ENCODE peak calls at places on chromosomes 3 and 15, in eight cellular contexts. G is activated T-cell treated with anti-CD3 and anti-CD28 coated beads, Interleukin-2, amount 50 U/mL, for 4 hours; E is Right ventricle myocardium superior; M is activated CD8-positive, alpha-beta T cell treated with anti-CD3 and anti-CD28 coated beads for 36 hours; V is activated CD8-positive, alpha-beta memory T cell treated with anti-CD3 and anti-CD28 coated beads, Interleukin-2, amount 10 ng/mL, durations not matched to agents 7 days and 5 days; T is left colon; X is T-helper 17 cell; I is activated naive CD4-positive, alpha-beta T cell treated with anti-CD3 and anti-CD28 coated beads, Interleukin-2, amount 50 U/mL, for 72 hours. B is an unnamed sample.
A peak's percentile ranks its signal among the peaks of the same experiment; 100 is the strongest.

GRCh38 chr3:15317164-15317477 is 15.3 kb downstream of the SH3BP5 start:
- ATAC-seq in I (no peak), G (no peak), M (no peak), E (peak; percentile 54), X (no peak), T (no peak), V (no peak), B (no peak)

GRCh38 chr3:51961607-51962569 is 5.4 kb downstream of the PCBP4 start:
- ATAC-seq in X (no peak), V (no peak), I (no peak), G (no peak), T (peak; percentile 49), M (no peak), E (peak; percentile 78), B (no peak)

GRCh38 chr3:121627622-121628021 is 33.1 kb downstream of the HCLS1 start:
- ATAC-seq in G (no peak), X (no peak), E (peak; percentile 34), I (no peak), M (no peak), V (no peak), T (no peak), B (no peak)

GRCh38 chr3:46960801-46961200 is 15.7 kb downstream of the CCDC12 start:
- ATAC-seq in E (peak; percentile 4), M (no peak), T (no peak), G (no peak), X (no peak), V (no peak), I (no peak), B (peak; percentile 26)

GRCh38 chr15:67149068-67149841 is 83.9 kb downstream of the SMAD3 start:
- ATAC-seq in V (no peak), I (no peak), M (no peak), X (no peak), T (no peak), G (no peak), E (no peak), B (no peak)

GRCh38 chr3:18445421-18446066 is 20.4 kb upstream of the SATB1 start:
- ATAC-seq in I (peak; percentile 69), X (peak; percentile 80), V (peak; percentile 64), E (peak; percentile 16), G (peak; percentile 64), M (peak; percentile 64), T (peak; percentile 28), B (peak; percentile 61)

GRCh38 chr3:133428552-133428951 is 28.7 kb downstream of the BFSP2 start:
- ATAC-seq in G (no peak), M (no peak), E (no peak), V (no peak), I (no peak), X (no peak), T (no peak), B (no peak)

GRCh38 chr3:61686228-61686648 is 124.9 kb downstream of the PTPRG start:
- ATAC-seq in I (no peak), V (no peak), T (peak; percentile 10), X (no peak), M (no peak), G (no peak), E (peak; percentile 4), B (no peak)

GRCh38 chr3:43445820-43446219 is 159.5 kb downstream of the SNRK start:
- ATAC-seq in V (no peak), T (no peak), G (no peak), M (no peak), E (no peak), X (no peak), I (no peak), B (no peak)

GRCh38 chr3:120839120-120839519 is 68.9 kb upstream of the STXBP5L start:
- ATAC-seq in V (no peak), G (no peak), X (no peak), E (no peak), T (no peak), I (no peak), M (no peak), B (no peak)

GRCh38 chr15:62298811-62299210 is 133.7 kb upstream of the C2CD4B start:
- ATAC-seq in M (no peak), V (no peak), T (no peak), X (no peak), I (no peak), G (no peak), E (no peak), B (no peak)

GRCh38 chr3:152256829-152257228 is 11.9 kb upstream of the MBNL1 start:
- ATAC-seq in T (no peak), X (peak; percentile 8), I (peak; percentile 50), E (no peak), V (peak; percentile 25), G (peak; percentile 50), M (peak; percentile 15), B (no peak)

GRCh38 chr3:195583831-195584542 is at the start of gene APOD:
- ATAC-seq in X (no peak), M (no peak), T (peak; percentile 87), E (peak; percentile 82), I (no peak), G (no peak), V (no peak), B (no peak)

GRCh38 chr15:40796041-40796440 is 10.8 kb upstream of the ZFYVE19 start:
- ATAC-seq in T (no peak), E (no peak), X (no peak), I (no peak), G (no peak), V (no peak), M (no peak), B (no peak)

GRCh38 chr3:32303977-32304376 is 65.5 kb downstream of the CMTM8 start:
- ATAC-seq in I (no peak), E (no peak), G (no peak), T (no peak), V (no peak), X (no peak), M (no peak), B (no peak)

GRCh38 chr15:60512937-60513336 is 34.0 kb upstream of the ICE2 start:
- ATAC-seq in V (no peak), I (no peak), G (no peak), X (no peak), M (no peak), E (no peak), T (no peak), B (no peak)

GRCh38 chr3:129263161-129263910 is 13.9 kb downstream of the COPG1 start:
- ATAC-seq in I (no peak), G (no peak), V (no peak), M (no peak), X (no peak), T (no peak), E (no peak), B (no peak)

GRCh38 chr15:63655683-63656372 is 58.6 kb downstream of the FBXL22 start:
- ATAC-seq in G (no peak), X (no peak), T (no peak), I (no peak), V (no peak), E (peak; percentile 61), M (no peak), B (no peak)

GRCh38 chr15:79172032-79172481 is 81.5 kb upstream of the RASGRF1 start:
- ATAC-seq in G (no peak), E (no peak), X (no peak), T (no peak), M (no peak), I (no peak), V (no peak), B (no peak)

GRCh38 chr15:35040339-35041255 is 44.5 kb downstream of the NANOGP8 start:
- ATAC-seq in V (no peak), M (no peak), I (no peak), X (no peak), T (no peak), E (no peak), G (no peak), B (no peak)

GRCh38 chr3:45978348-45978747 is 17.3 kb downstream of the FYCO1 start:
- ATAC-seq in I (peak; percentile 74), G (peak; percentile 15), X (peak; percentile 22), M (peak; percentile 17), E (no peak), T (peak; percentile 80), V (peak; percentile 35), B (no peak)

GRCh38 chr3:128107809-128108208 is 15.8 kb downstream of the RUVBL1 start:
- ATAC-seq in V (no peak), I (no peak), M (no peak), T (no peak), G (no peak), X (no peak), E (peak; percentile 90), B (no peak)

GRCh38 chr3:148211725-148212124 is 486.0 kb upstream of the AGTR1 start:
- ATAC-seq in X (no peak), G (no peak), I (no peak), T (peak; percentile 96), M (no peak), E (no peak), V (no peak), B (no peak)

GRCh38 chr3:64686446-64686908 is 1.3 kb downstream of the ADAMTS9 start:
- ATAC-seq in V (no peak), X (no peak), T (peak; percentile 73), I (peak; percentile 13), E (peak; percentile 38), M (no peak), G (no peak), B (peak; percentile 66)